ENCODE peak calls at places on chromosomes 6 and 20, in seven cellular contexts. One of them, this sample, is unnamed.

GRCh38 chr20:25020345-25020744 is 27.8 kb upstream of the APMAP start:
- DNase-seq in skeletal muscle cell: no peak
- DNase-seq in SK-N-SH: no peak
- DNase-seq in epithelial cell of proximal tubule: no peak
- DNase-seq in foreskin fibroblast: no peak
- DNase-seq in AG04450: no peak
- DNase-seq in colonic mucosa: no peak
- DNase-seq in this sample: no peak

GRCh38 chr20:16472045-16472872 is 101.0 kb downstream of the KIF16B start:
- DNase-seq in skeletal muscle cell: no peak
- DNase-seq in SK-N-SH: no peak
- DNase-seq in epithelial cell of proximal tubule: no peak
- DNase-seq in foreskin fibroblast: no peak
- DNase-seq in AG04450: no peak
- DNase-seq in colonic mucosa: no peak
- DNase-seq in this sample: peak

GRCh38 chr6:154435400-154435945 is 75.0 kb downstream of the CNKSR3 start:
- DNase-seq in skeletal muscle cell: no peak
- DNase-seq in SK-N-SH: no peak
- DNase-seq in epithelial cell of proximal tubule: no peak
- DNase-seq in foreskin fibroblast: no peak
- DNase-seq in AG04450: no peak
- DNase-seq in colonic mucosa: no peak
- DNase-seq in this sample: no peak

GRCh38 chr20:56504373-56505005 is 20.1 kb upstream of the FAM209A start:
- DNase-seq in skeletal muscle cell: no peak
- DNase-seq in SK-N-SH: peak
- DNase-seq in epithelial cell of proximal tubule: no peak
- DNase-seq in foreskin fibroblast: no peak
- DNase-seq in AG04450: no peak
- DNase-seq in colonic mucosa: no peak
- DNase-seq in this sample: peak

GRCh38 chr6:143368426-143368825 is 82.1 kb downstream of the ADAT2 start:
- DNase-seq in skeletal muscle cell: peak
- DNase-seq in SK-N-SH: no peak
- DNase-seq in epithelial cell of proximal tubule: no peak
- DNase-seq in foreskin fibroblast: peak
- DNase-seq in AG04450: peak
- DNase-seq in colonic mucosa: no peak
- DNase-seq in this sample: peak

GRCh38 chr6:147776631-147777030 is 268.1 kb downstream of the SAMD5 start:
- DNase-seq in skeletal muscle cell: no peak
- DNase-seq in SK-N-SH: no peak
- DNase-seq in epithelial cell of proximal tubule: peak
- DNase-seq in foreskin fibroblast: no peak
- DNase-seq in AG04450: no peak
- DNase-seq in colonic mucosa: no peak
- DNase-seq in this sample: no peak

GRCh38 chr6:170011233-170012142 is 260.1 kb downstream of the ERMARD start:
- DNase-seq in skeletal muscle cell: no peak
- DNase-seq in SK-N-SH: no peak
- DNase-seq in epithelial cell of proximal tubule: no peak
- DNase-seq in foreskin fibroblast: no peak
- DNase-seq in AG04450: no peak
- DNase-seq in colonic mucosa: peak
- DNase-seq in this sample: no peak

GRCh38 chr6:23036401-23036983 is 467.1 kb downstream of the HDGFL1 start:
- DNase-seq in skeletal muscle cell: no peak
- DNase-seq in SK-N-SH: no peak
- DNase-seq in epithelial cell of proximal tubule: no peak
- DNase-seq in foreskin fibroblast: no peak
- DNase-seq in AG04450: no peak
- DNase-seq in colonic mucosa: no peak
- DNase-seq in this sample: peak

GRCh38 chr20:17635846-17636245 is 46.2 kb downstream of the RRBP1 start:
- DNase-seq in skeletal muscle cell: no peak
- DNase-seq in SK-N-SH: no peak
- DNase-seq in epithelial cell of proximal tubule: no peak
- DNase-seq in foreskin fibroblast: peak
- DNase-seq in AG04450: no peak
- DNase-seq in colonic mucosa: no peak
- DNase-seq in this sample: peak

GRCh38 chr6:131615275-131615674 is 12.8 kb downstream of the MED23 start:
- DNase-seq in skeletal muscle cell: no peak
- DNase-seq in SK-N-SH: no peak
- DNase-seq in epithelial cell of proximal tubule: no peak
- DNase-seq in foreskin fibroblast: no peak
- DNase-seq in AG04450: no peak
- DNase-seq in colonic mucosa: no peak
- DNase-seq in this sample: no peak

GRCh38 chr6:24743265-24743943 is 24.4 kb upstream of the C6orf62 start:
- DNase-seq in skeletal muscle cell: peak
- DNase-seq in SK-N-SH: no peak
- DNase-seq in epithelial cell of proximal tubule: peak
- DNase-seq in foreskin fibroblast: peak
- DNase-seq in AG04450: peak
- DNase-seq in colonic mucosa: no peak
- DNase-seq in this sample: peak

GRCh38 chr20:34979366-34980153 is 23.9 kb downstream of the MYH7B start:
- DNase-seq in skeletal muscle cell: no peak
- DNase-seq in SK-N-SH: peak
- DNase-seq in epithelial cell of proximal tubule: no peak
- DNase-seq in foreskin fibroblast: no peak
- DNase-seq in AG04450: no peak
- DNase-seq in colonic mucosa: peak
- DNase-seq in this sample: no peak

GRCh38 chr6:116221067-116221466 is 32.8 kb downstream of the TSPYL4 start:
- DNase-seq in skeletal muscle cell: no peak
- DNase-seq in SK-N-SH: no peak
- DNase-seq in epithelial cell of proximal tubule: no peak
- DNase-seq in foreskin fibroblast: peak
- DNase-seq in AG04450: no peak
- DNase-seq in colonic mucosa: no peak
- DNase-seq in this sample: peak

GRCh38 chr6:159232106-159232645 is 63.0 kb downstream of the FNDC1 start:
- DNase-seq in skeletal muscle cell: no peak
- DNase-seq in SK-N-SH: peak
- DNase-seq in epithelial cell of proximal tubule: no peak
- DNase-seq in foreskin fibroblast: no peak
- DNase-seq in AG04450: no peak
- DNase-seq in colonic mucosa: no peak
- DNase-seq in this sample: no peak

GRCh38 chr6:159234102-159234553 is 64.9 kb downstream of the FNDC1 start:
- DNase-seq in skeletal muscle cell: no peak
- DNase-seq in SK-N-SH: peak
- DNase-seq in epithelial cell of proximal tubule: no peak
- DNase-seq in foreskin fibroblast: no peak
- DNase-seq in AG04450: no peak
- DNase-seq in colonic mucosa: no peak
- DNase-seq in this sample: no peak

GRCh38 chr6:159232751-159233150 is 63.6 kb downstream of the FNDC1 start:
- DNase-seq in skeletal muscle cell: no peak
- DNase-seq in SK-N-SH: no peak
- DNase-seq in epithelial cell of proximal tubule: no peak
- DNase-seq in foreskin fibroblast: no peak
- DNase-seq in AG04450: no peak
- DNase-seq in colonic mucosa: no peak
- DNase-seq in this sample: no peak

GRCh38 chr6:159229526-159229925 is 60.3 kb downstream of the FNDC1 start:
- DNase-seq in skeletal muscle cell: no peak
- DNase-seq in SK-N-SH: no peak
- DNase-seq in epithelial cell of proximal tubule: no peak
- DNase-seq in foreskin fibroblast: no peak
- DNase-seq in AG04450: no peak
- DNase-seq in colonic mucosa: no peak
- DNase-seq in this sample: no peak

DNA sequence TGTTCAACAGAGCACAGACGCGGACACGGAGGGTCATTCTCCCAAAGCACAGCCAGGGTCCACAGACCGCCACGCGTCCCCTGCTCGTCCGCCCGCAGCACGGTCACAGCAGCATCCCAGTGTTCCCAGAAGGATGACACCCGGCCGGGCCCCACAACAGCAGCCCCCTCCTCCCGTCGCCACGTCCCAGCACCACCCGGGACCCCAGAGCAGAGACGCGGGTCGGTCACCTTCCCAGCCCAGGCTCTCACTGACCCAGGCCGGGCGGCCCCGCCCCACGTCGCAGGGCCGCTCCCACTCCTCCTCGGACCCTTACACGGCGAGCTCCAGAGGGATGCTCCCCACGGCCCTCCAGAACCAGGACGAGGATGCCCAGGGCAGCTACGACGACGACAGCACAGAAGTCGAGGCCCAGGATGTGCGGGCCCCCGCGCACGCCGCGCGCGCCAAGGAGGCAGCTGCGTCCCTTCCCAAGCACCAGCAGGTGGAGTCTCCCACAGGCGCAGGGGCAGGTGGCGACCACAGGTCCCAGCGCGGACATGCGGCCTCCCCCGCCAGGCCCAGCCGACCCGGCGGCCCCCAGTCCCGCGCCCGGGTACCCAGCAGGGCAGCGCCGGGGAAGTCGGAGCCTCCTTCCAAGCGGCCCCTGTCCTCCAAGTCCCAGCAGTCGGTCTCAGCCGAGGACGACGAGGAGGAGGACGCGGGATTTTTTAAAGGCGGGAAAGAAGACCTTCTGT is 64.3 kb downstream of the FNDC1 start:
- DNase-seq in skeletal muscle cell: no peak
- DNase-seq in SK-N-SH: peak
- DNase-seq in epithelial cell of proximal tubule: no peak
- DNase-seq in foreskin fibroblast: no peak
- DNase-seq in AG04450: no peak
- DNase-seq in colonic mucosa: no peak
- DNase-seq in this sample: no peak
- H3K4me3 ChIP-seq in skeletal muscle cell: no peak
- H3K4me3 ChIP-seq in SK-N-SH: no peak
- H3K4me3 ChIP-seq in epithelial cell of proximal tubule: no peak
- H3K4me3 ChIP-seq in foreskin fibroblast: no peak
- H3K4me3 ChIP-seq in AG04450: no peak
- H3K4me3 ChIP-seq in colonic mucosa: no peak
- H3K4me3 ChIP-seq in this sample: no peak

DNA sequence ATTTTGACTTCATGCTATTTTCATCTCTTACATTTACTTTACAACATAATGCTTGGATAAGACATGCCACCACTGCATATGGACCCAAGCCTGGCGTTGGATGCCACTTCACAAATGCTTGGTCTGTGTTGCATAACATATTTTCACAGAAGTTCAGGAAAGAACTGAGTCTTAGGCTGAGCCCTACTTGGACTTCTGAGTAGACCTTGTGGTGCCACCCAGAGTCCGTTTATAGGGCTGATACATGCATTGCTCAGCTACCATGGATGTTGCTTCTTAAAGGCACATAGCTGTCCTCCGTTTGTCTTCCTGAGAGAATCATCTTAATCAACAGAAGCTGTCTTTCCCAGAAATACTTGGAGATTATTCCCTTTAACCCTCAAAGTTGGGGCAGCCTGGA is 337.9 kb downstream of the BTBD3 start:
- DNase-seq in skeletal muscle cell: no peak
- DNase-seq in SK-N-SH: no peak
- DNase-seq in epithelial cell of proximal tubule: no peak
- DNase-seq in foreskin fibroblast: no peak
- DNase-seq in AG04450: no peak
- DNase-seq in colonic mucosa: no peak
- DNase-seq in this sample: no peak
- H3K4me3 ChIP-seq in skeletal muscle cell: no peak
- H3K4me3 ChIP-seq in SK-N-SH: no peak
- H3K4me3 ChIP-seq in epithelial cell of proximal tubule: no peak
- H3K4me3 ChIP-seq in foreskin fibroblast: no peak
- H3K4me3 ChIP-seq in AG04450: no peak
- H3K4me3 ChIP-seq in colonic mucosa: no peak
- H3K4me3 ChIP-seq in this sample: no peak

GRCh38 chr6:30345852-30346251 is 896 bp downstream of the RPP21 start:
- DNase-seq in skeletal muscle cell: no peak
- DNase-seq in SK-N-SH: no peak
- DNase-seq in epithelial cell of proximal tubule: no peak
- DNase-seq in foreskin fibroblast: no peak
- DNase-seq in AG04450: no peak
- DNase-seq in colonic mucosa: no peak
- DNase-seq in this sample: no peak

GRCh38 chr6:30350519-30350918 is 5.6 kb downstream of the RPP21 start:
- DNase-seq in skeletal muscle cell: no peak
- DNase-seq in SK-N-SH: no peak
- DNase-seq in epithelial cell of proximal tubule: no peak
- DNase-seq in foreskin fibroblast: peak
- DNase-seq in AG04450: no peak
- DNase-seq in colonic mucosa: no peak
- DNase-seq in this sample: no peak

GRCh38 chr6:30352550-30352949 is 7.6 kb downstream of the RPP21 start:
- DNase-seq in skeletal muscle cell: no peak
- DNase-seq in SK-N-SH: no peak
- DNase-seq in epithelial cell of proximal tubule: no peak
- DNase-seq in foreskin fibroblast: no peak
- DNase-seq in AG04450: no peak
- DNase-seq in colonic mucosa: no peak
- DNase-seq in this sample: no peak

GRCh38 chr6:30349411-30350177 is 4.6 kb downstream of the RPP21 start:
- DNase-seq in skeletal muscle cell: no peak
- DNase-seq in SK-N-SH: no peak
- DNase-seq in epithelial cell of proximal tubule: no peak
- DNase-seq in foreskin fibroblast: no peak
- DNase-seq in AG04450: no peak
- DNase-seq in colonic mucosa: no peak
- DNase-seq in this sample: no peak

GRCh38 chr6:30348957-30349356 is 4.0 kb downstream of the RPP21 start:
- DNase-seq in skeletal muscle cell: no peak
- DNase-seq in SK-N-SH: no peak
- DNase-seq in epithelial cell of proximal tubule: no peak
- DNase-seq in foreskin fibroblast: no peak
- DNase-seq in AG04450: no peak
- DNase-seq in colonic mucosa: no peak
- DNase-seq in this sample: no peak
- H3K4me3 ChIP-seq in skeletal muscle cell: no peak
- H3K4me3 ChIP-seq in SK-N-SH: no peak
- H3K4me3 ChIP-seq in epithelial cell of proximal tubule: no peak
- H3K4me3 ChIP-seq in foreskin fibroblast: no peak
- H3K4me3 ChIP-seq in AG04450: no peak
- H3K4me3 ChIP-seq in colonic mucosa: no peak
- H3K4me3 ChIP-seq in this sample: no peak

DNA sequence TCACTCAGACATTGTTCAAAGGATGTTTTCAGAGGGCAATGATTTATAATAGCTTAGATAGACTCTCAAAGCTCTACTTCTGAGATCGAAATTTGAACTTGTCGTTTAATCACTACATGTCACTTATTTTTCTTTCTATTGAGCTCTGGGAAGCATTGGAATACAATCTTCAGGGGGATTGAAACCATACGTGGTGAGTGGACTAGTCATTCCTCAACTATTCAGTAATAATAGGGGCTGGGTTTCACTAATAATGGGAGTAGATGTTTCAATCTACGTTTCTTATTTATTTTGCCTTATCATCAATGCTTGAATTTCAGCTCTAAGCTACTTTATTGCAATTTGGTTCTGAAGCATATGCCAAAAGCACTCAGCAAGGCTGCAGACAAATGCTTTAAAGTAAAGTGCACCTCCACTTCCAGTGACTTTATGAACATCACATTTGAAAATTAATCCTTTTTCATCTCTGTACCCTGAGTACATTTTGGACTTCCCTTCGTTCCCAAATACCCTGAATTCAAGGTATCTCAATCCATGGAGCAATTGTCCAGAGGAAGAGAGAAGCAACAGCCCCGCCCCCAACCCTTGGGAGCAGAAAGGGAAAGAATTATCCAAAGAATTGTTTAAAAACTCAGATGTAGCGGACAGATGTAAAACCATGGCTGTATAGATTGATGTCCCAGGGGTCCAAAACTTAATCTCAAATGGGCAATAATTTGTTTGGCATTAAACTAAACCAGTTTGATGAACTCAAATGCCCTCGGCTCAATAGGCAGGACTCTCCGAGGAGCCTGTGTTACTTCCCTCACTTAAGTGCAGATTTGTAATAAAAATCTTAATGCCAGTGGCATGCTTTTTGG is 68.1 kb downstream of the HFE start:
- DNase-seq in skeletal muscle cell: no peak
- DNase-seq in SK-N-SH: peak
- DNase-seq in epithelial cell of proximal tubule: no peak
- DNase-seq in foreskin fibroblast: peak
- DNase-seq in AG04450: no peak
- DNase-seq in colonic mucosa: peak
- DNase-seq in this sample: no peak
- H3K4me3 ChIP-seq in skeletal muscle cell: peak
- H3K4me3 ChIP-seq in SK-N-SH: peak
- H3K4me3 ChIP-seq in epithelial cell of proximal tubule: peak
- H3K4me3 ChIP-seq in foreskin fibroblast: peak
- H3K4me3 ChIP-seq in AG04450: peak
- H3K4me3 ChIP-seq in colonic mucosa: peak
- H3K4me3 ChIP-seq in this sample: peak

This sample was measured in choroid plexus epithelial cell.